ENCODE peak calls at places on chromosome 16, in four cellular contexts. L is heart right ventricle, R is IMR-90, Z is mammary epithelial cell. C is an unnamed sample.

GRCh38 chr16:59355704-59356103 is 621.6 kb upstream of the GOT2 start:
- DNase-seq in L (no peak), R (no peak), Z (no peak), C (no peak)

GRCh38 chr16:88759245-88759975 is 25.6 kb downstream of the PIEZO1 start:
- DNase-seq in L (no peak), R (peak; percentile 49), Z (no peak), C (no peak)

GRCh38 chr16:84952335-84953050 is 58.8 kb downstream of the ZDHHC7 start:
- DNase-seq in L (peak; percentile 50), R (peak; percentile 82), Z (peak; percentile 55), C (peak; percentile 71)

GRCh38 chr16:67897231-67897630 is 4.2 kb downstream of the PSKH1 start:
- DNase-seq in L (no peak), R (peak; percentile 47), Z (peak; percentile 17), C (no peak)

GRCh38 chr16:23182675-23183485 is at the start of gene SCNN1G:
- DNase-seq in L (peak; percentile 27), R (no peak), Z (peak; percentile 12), C (no peak)

GRCh38 chr16:3266873-3267537 is 10.6 kb upstream of the MEFV start:
- DNase-seq in L (no peak), R (peak; percentile 35), Z (peak; percentile 26), C (no peak)

GRCh38 chr16:54246454-54246821 is 40.1 kb downstream of the IRX3 start:
- DNase-seq in L (no peak), R (no peak), Z (no peak), C (no peak)

GRCh38 chr16:4489030-4489429 is 12.8 kb downstream of the HMOX2 start:
- DNase-seq in L (no peak), R (peak; percentile 90), Z (peak; percentile 56), C (peak; percentile 77)

GRCh38 chr16:49150341-49150740 is 131.3 kb downstream of the CBLN1 start:
- DNase-seq in L (no peak), R (no peak), Z (no peak), C (no peak)

GRCh38 chr16:64545769-64546168 is 576.1 kb downstream of the CDH11 start:
- DNase-seq in L (no peak), R (no peak), Z (peak; percentile 1), C (peak; percentile 93)

GRCh38 chr16:71440669-71441347 is 1.0 kb downstream of the TLE7 start:
- DNase-seq in L (no peak), R (no peak), Z (no peak), C (no peak)

GRCh38 chr16:85840801-85841200 is 41.3 kb downstream of the COX4I1 start:
- DNase-seq in L (no peak), R (no peak), Z (no peak), C (no peak)

GRCh38 chr16:67995423-67995822 is 3.9 kb downstream of the DPEP2 start:
- DNase-seq in L (no peak), R (no peak), Z (peak; percentile 46), C (peak; percentile 26)

GRCh38 chr16:50469744-50470301 is 78.4 kb upstream of the NKD1 start:
- DNase-seq in L (no peak), R (no peak), Z (no peak), C (no peak)

GRCh38 chr16:50371936-50372595 is 3.3 kb upstream of the BRD7 start:
- DNase-seq in L (no peak), R (no peak), Z (no peak), C (no peak)

GRCh38 chr16:89633064-89633631 is 19.7 kb downstream of the DPEP1 start:
- DNase-seq in L (no peak), R (peak; percentile 73), Z (peak; percentile 85), C (peak; percentile 63)

GRCh38 chr16:85829751-85830445 is 30.4 kb downstream of the COX4I1 start:
- DNase-seq in L (peak; percentile 35), R (no peak), Z (no peak), C (no peak)

DNA sequence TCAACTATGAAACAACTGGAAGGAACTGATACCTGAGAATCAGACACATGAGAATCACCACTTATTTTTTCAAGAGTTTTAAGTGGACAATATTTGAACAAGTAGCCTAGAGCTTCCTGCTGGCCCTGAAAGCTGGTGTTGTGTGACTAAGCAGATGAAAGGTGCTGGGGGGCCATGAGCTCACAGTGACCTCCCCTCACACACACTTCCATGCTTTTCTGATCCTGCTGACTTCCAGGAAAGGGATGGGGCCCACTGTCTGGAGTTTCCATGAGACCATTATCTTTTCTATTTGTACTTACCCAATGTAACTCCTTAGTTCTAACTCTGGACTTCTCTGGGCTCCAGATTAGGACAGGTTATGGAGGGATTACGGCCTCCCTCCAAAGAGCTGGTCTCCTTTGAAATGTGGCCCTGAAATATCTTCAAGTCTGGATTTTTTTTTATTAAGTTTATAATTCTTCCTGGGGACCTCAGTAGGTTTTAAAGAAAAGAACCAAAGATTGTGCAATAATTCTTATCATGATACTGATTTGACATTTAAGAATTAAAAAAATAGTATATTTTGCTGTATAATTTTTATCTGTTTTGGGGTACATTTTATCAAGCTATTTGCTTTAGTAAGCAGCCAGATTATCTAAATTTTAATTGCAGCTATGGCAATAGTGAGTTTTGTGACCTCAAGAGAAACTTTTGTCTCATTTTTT is 4.9 kb downstream of the CAPNS2 start:
- DNase-seq in L (no peak), R (no peak), Z (no peak), C (peak; percentile 15)
- H3K36me3 ChIP-seq in L (no peaks in the 10 kb centered on the region), R (no peaks in the 10 kb centered on the region), Z (peaks cover under 1% of the 10 kb centered on the region), C (no peaks in the 10 kb centered on the region)

DNA sequence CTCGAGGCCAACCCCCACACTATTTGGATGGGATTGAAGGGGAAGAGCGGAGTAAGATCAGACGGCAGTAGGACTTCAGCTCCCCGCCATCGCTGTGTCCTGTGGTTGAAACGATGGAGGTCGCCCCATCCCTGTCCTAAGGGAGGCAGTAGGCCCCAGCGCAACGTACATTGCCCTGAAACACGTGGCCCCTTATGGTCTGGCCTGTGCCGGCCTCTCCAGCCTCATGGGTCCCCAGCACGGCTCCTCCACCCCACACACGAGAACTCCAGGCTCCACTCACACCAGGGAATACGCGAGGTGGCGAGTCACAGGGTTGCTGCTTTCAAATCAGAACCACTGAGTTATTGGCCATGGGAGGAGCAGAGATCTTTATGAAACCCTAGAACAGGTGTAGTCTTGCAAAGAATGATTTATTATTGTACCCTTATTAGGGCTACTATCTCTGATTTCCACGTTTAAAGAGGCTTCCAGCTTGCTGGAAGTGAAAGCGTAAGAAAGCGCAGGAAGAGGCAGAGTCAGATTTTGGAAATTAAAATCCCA is 669 bp upstream of the DCTPP1 start:
- DNase-seq in L (peak; percentile 24), R (no peak), Z (no peak), C (no peak)
- H3K4me3 ChIP-seq in L (no peak overlapping the region), R (peak overlapping the region; percentile 23), Z (peak overlapping the region; percentile 10), C (no peak overlapping the region)

GRCh38 chr16:24967074-24967473 is 48.1 kb downstream of the ARHGAP17 start:
- DNase-seq in L (no peak), R (no peak), Z (no peak), C (no peak)

GRCh38 chr16:24970708-24971107 is 44.5 kb downstream of the ARHGAP17 start:
- DNase-seq in L (no peak), R (no peak), Z (no peak), C (no peak)

GRCh38 chr16:24971718-24972117 is 43.5 kb downstream of the ARHGAP17 start:
- DNase-seq in L (no peak), R (no peak), Z (no peak), C (no peak)

GRCh38 chr16:24966599-24966998 is 48.6 kb downstream of the ARHGAP17 start:
- DNase-seq in L (no peak), R (no peak), Z (no peak), C (no peak)

DNA sequence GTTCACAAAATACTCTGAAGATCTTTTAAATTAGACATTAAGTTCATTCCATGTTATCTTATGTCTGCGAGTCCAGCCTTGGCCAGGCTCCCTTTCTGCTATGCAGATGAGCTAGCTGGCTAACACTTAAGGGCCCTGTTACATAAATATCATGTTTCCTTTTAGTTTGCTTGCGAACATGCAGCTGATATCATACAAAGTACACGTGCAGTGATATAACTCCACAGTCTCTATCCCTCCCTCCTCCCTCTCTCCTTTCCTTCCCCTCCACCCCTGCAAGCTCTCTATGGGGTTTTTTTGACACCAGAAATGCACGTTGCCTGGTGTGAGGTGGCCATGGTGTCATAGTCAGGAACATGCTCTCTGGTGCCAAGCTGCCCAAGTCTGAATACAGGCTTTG is 46.1 kb downstream of the ARHGAP17 start:
- DNase-seq in L (no peak), R (no peak), Z (no peak), C (no peak)
- H3K36me3 ChIP-seq in L (peaks cover 3% of the 10 kb centered on the region), R (peaks cover 70% of the 10 kb centered on the region), Z (peaks cover 7% of the 10 kb centered on the region), C (peaks cover 8% of the 10 kb centered on the region)

DNA sequence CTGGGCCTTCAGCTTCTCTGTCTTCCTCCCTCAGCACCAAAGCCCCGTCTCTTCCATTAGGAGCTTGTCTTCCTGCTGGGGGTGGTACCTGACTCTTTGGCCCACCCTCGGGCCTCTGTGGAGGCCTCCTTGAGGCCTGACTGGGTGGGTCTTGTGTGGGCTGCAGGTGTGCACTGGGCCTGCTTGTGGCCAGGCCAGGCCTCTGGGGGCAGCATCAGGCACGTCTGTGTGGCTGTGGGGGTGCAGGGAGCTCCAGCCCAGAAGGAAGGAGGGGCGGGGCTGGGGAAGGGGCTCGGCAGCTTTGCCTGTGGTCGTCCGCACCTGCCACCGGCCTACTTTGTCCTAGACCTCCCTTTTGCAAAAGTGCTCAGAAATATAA is 7.0 kb downstream of the PIGQ start:
- DNase-seq in L (no peak), R (no peak), Z (no peak), C (no peak)
- H3K4me3 ChIP-seq in L (no peak overlapping the region), R (no peak overlapping the region), Z (no peak overlapping the region), C (no peak overlapping the region)

GRCh38 chr16:74654536-74654935 is 12.1 kb downstream of the RFWD3 start:
- DNase-seq in L (no peak), R (no peak), Z (no peak), C (no peak)
- H3K36me3 ChIP-seq in L (no peaks in the 10 kb centered on the region), R (peaks cover 30% of the 10 kb centered on the region), Z (peaks cover 40% of the 10 kb centered on the region), C (peaks cover 5% of the 10 kb centered on the region)

DNA sequence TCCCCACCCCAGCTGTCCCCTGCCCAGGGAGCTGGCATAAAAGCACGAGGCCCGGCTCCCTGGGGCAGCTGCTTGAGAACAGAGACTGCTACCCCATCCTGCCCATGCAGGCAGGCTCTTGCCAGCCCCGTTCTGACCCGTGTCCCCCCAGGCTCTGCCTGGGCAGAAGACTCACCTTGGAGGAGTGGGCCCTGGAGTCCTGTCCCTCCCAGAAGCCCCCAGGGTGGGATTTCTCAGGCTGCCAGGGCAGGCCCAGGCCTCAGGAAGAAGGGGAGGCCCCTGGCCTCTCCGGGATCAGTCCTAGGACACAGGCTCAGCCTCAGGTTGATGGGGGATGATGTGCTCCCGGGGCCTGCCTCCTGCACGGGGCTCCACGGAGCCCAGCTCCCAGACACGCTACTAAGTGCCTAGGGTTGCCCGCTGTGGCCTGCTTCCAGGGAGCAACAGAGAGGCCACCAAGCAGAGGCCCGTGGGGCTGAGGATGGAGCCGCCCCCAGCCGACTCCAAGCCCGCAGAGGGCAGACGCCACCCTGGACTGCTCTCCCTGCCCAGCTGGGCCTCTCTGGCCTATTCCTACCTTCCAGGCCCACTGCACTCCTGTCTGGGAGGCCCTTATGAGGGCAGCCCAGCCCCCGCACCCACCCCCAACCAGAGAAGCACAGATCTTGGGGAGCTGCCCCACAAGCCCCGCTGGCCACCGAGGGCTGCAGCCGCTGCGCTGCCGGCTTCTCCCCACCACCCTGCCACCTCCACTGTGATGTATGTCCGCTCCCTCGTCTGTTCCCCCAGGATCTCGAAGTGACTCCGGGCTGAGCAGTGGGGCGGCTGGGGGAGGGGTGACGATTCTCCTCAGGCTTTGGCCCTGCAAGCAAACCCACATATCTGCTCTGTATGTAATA is 1.7 kb downstream of the NME3 start:
- DNase-seq in L (no peak), R (no peak), Z (no peak), C (no peak)
- H3K4me3 ChIP-seq in L (no peak overlapping the region), R (no peak overlapping the region), Z (no peak overlapping the region), C (no peak overlapping the region)